ENCODE peak calls at places on chromosomes 13 and 19, in four cellular contexts. One of them, this sample, is unnamed.

GRCh38 chr13:34672631-34673030 is 269.4 kb upstream of the NBEA start:
- DNase-seq in tibial nerve: no peak
- DNase-seq in GM04503: no peak
- DNase-seq in MCF 10A: peak; percentile 25
- DNase-seq in this sample: no peak

GRCh38 chr19:48992571-48993174 is 436 bp downstream of the GYS1 start:
- DNase-seq in GM04503: no peak
- DNase-seq in tibial nerve: no peak
- DNase-seq in MCF 10A: no peak
- DNase-seq in this sample: no peak

GRCh38 chr13:70016116-70016515 is 91.5 kb upstream of the ATXN8OS start:
- DNase-seq in tibial nerve: no peak
- DNase-seq in GM04503: no peak
- DNase-seq in MCF 10A: no peak
- DNase-seq in this sample: no peak

GRCh38 chr19:15122331-15123030 is 15.3 kb downstream of the SYDE1 start:
- DNase-seq in GM04503: no peak
- DNase-seq in tibial nerve: no peak
- DNase-seq in MCF 10A: no peak
- DNase-seq in this sample: no peak

GRCh38 chr19:55319786-55320185 is 5.4 kb downstream of the TMEM150B start:
- DNase-seq in GM04503: no peak
- DNase-seq in tibial nerve: no peak
- DNase-seq in MCF 10A: no peak
- DNase-seq in this sample: peak; percentile 45

GRCh38 chr19:34667349-34668076 is 9.4 kb downstream of the SCGB2B2 start:
- DNase-seq in GM04503: no peak
- DNase-seq in tibial nerve: no peak
- DNase-seq in MCF 10A: peak; percentile 14
- DNase-seq in this sample: peak; percentile 2

GRCh38 chr19:1104452-1105216 is 840 bp downstream of the GPX4 start:
- DNase-seq in tibial nerve: peak; percentile 67
- DNase-seq in GM04503: no peak
- DNase-seq in MCF 10A: peak; percentile 73
- DNase-seq in this sample: peak; percentile 88

GRCh38 chr13:65606622-65607021 is 1623.5 kb downstream of the PCDH9 start:
- DNase-seq in tibial nerve: no peak
- DNase-seq in GM04503: no peak
- DNase-seq in MCF 10A: peak; percentile 19
- DNase-seq in this sample: no peak

GRCh38 chr13:44660050-44660449 is 83.9 kb upstream of the TSC22D1 start:
- DNase-seq in GM04503: no peak
- DNase-seq in tibial nerve: no peak
- DNase-seq in MCF 10A: no peak
- DNase-seq in this sample: no peak

GRCh38 chr13:102017248-102017647 is 384.6 kb downstream of the FGF14 start:
- DNase-seq in MCF 10A: no peak
- DNase-seq in tibial nerve: no peak
- DNase-seq in GM04503: no peak
- DNase-seq in this sample: no peak

GRCh38 chr13:76992548-76993001 is 694 bp downstream of the CLN5 start:
- DNase-seq in MCF 10A: peak; percentile 35
- DNase-seq in tibial nerve: no peak
- DNase-seq in GM04503: no peak
- DNase-seq in this sample: peak; percentile 88

GRCh38 chr19:4027146-4027545 is 19.6 kb downstream of the PIAS4 start:
- DNase-seq in tibial nerve: no peak
- DNase-seq in GM04503: no peak
- DNase-seq in MCF 10A: no peak
- DNase-seq in this sample: no peak

GRCh38 chr19:2774953-2775555 is 8.0 kb downstream of the SGTA start:
- DNase-seq in GM04503: no peak
- DNase-seq in MCF 10A: no peak
- DNase-seq in tibial nerve: no peak
- DNase-seq in this sample: no peak

GRCh38 chr13:49972709-49973108 is 24.1 kb upstream of the TRIM13 start:
- DNase-seq in tibial nerve: no peak
- DNase-seq in MCF 10A: no peak
- DNase-seq in GM04503: no peak
- DNase-seq in this sample: no peak

This sample was measured in trophoblast cell.